ENCODE peak calls at places on chromosome 22, in eight cellular contexts. H is breast epithelium, I is spleen, Q is ovary, C is uterus, U is stomach, L is adrenal gland, M is transverse colon. R is an unnamed sample.

GRCh38 chr22:19174106-19175025 is 4.2 kb downstream of the SLC25A1 start:
- DNase-seq in H (peak; percentile 63), I (peak; percentile 90), Q (no peak), C (no peak), U (no peak), L (peak; percentile 85), M (no peak), R (peak; percentile 47)

GRCh38 chr22:24099661-24100060 is 81.6 kb upstream of the SUSD2 start:
- DNase-seq in H (no peak), I (peak; percentile 40), Q (no peak), C (no peak), U (peak; percentile 32), L (no peak), M (no peak), R (no peak)

GRCh38 chr22:23106906-23107367 is 34.9 kb downstream of the RSPH14 start:
- DNase-seq in H (no peak), I (no peak), Q (no peak), C (no peak), U (peak; percentile 93), L (no peak), M (no peak), R (peak; percentile 29)

GRCh38 chr22:23256986-23257888 is 76.9 kb downstream of the BCR start:
- DNase-seq in H (peak; percentile 46), I (no peak), Q (peak; percentile 72), C (peak; percentile 51), U (peak; percentile 61), L (peak; percentile 69), M (peak; percentile 64), R (peak; percentile 77)

GRCh38 chr22:29511126-29511854 is 31.3 kb downstream of the NEFH start:
- DNase-seq in H (no peak), I (peak; percentile 65), Q (no peak), C (no peak), U (no peak), L (no peak), M (no peak), R (no peak)

GRCh38 chr22:50547231-50547851 is 1.6 kb downstream of the KLHDC7B start:
- DNase-seq in H (no peak), I (peak; percentile 78), Q (no peak), C (no peak), U (no peak), L (no peak), M (no peak), R (no peak)

GRCh38 chr22:20672082-20672424 is 101.9 kb upstream of the SERPIND1 start:
- DNase-seq in H (no peak), I (no peak), Q (no peak), C (no peak), U (no peak), L (no peak), M (no peak), R (no peak)

GRCh38 chr22:27260087-27260730 is 541.3 kb downstream of the MN1 start:
- DNase-seq in H (no peak), I (no peak), Q (no peak), C (no peak), U (no peak), L (no peak), M (no peak), R (no peak)

GRCh38 chr22:35253946-35254345 is 3.3 kb upstream of the HMGXB4 start:
- DNase-seq in H (no peak), I (no peak), Q (no peak), C (no peak), U (no peak), L (no peak), M (no peak), R (no peak)

GRCh38 chr22:17552737-17553136 is 10.6 kb upstream of the SLC25A18 start:
- DNase-seq in H (no peak), I (peak; percentile 34), Q (no peak), C (no peak), U (no peak), L (no peak), M (no peak), R (no peak)

GRCh38 chr22:49244466-49245420 is 582.9 kb downstream of the BRD1 start:
- DNase-seq in H (peak; percentile 6), I (no peak), Q (no peak), C (no peak), U (no peak), L (no peak), M (no peak), R (no peak)

DNA sequence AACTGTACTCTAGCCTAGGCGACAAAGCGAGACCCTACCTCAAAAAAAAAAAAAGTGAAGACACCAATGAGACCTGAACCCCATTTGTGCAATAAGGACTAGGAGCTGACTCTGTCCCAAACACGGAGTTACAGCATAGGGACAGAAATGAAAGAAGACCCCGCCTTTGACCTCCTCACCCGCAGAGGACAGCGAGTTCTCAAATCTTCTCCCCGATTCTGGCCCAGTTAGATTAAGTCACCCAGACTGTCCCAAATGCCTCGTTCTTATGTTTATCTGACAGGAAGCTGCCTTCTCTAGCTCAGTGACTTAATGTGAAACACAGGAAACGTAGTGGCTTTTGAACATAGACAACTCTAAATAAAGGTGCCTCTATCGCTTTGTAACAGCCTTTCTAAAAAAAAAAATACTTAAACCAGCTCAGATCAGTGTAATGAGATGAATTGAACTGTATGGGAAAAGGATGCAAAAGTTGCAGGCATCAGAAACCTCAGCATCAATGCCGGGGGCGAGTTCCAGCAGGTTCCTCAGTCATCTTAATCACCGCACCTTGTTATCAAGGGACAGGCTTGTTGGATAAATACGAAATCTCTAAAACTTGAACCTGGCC is 10.6 kb downstream of the MYH9 start:
- DNase-seq in H (no peak), I (no peak), Q (no peak), C (no peak), U (no peak), L (no peak), M (no peak), R (no peak)
- H3K4me3 ChIP-seq in H (peak overlapping the region; percentile 19), I (no peak overlapping the region), Q (no peak overlapping the region), C (no peak overlapping the region), U (no peak overlapping the region), L (no peak overlapping the region), M (no peak overlapping the region), R (no peak overlapping the region)

GRCh38 chr22:42617155-42617983 is 2.7 kb upstream of the POLDIP3 start:
- DNase-seq in H (no peak), I (no peak), Q (no peak), C (no peak), U (no peak), L (no peak), M (no peak), R (no peak)
- TF ChIP-seq POLR2A in H (no peak), I (no peak), Q (no peak), C (no peak), U (no peak), L (no peak), M (no peak), R (no peak)

DNA sequence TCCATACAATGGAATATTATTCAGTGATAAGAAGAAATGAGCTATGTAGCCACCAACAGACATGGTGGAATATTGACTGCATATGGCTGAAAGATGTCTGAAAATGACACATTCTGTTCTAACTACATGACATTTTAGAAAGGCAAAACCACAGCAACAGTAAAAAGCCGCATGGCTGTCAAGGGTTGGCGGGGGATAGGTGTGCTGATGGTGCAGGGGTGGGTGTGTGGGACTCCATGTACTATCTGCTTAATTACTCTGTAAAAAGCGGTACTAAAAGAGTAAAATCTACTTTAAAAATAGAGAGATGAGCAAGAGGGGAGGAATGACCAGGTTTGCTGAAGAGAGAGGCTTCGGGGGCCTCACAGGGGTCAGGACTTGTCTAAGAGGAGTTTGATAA is 16.7 kb upstream of the YPEL1 start:
- DNase-seq in H (no peak), I (no peak), Q (no peak), C (no peak), U (no peak), L (no peak), M (no peak), R (no peak)
- H3K4me3 ChIP-seq in H (no peak overlapping the region), I (no peak overlapping the region), Q (no peak overlapping the region), C (no peak overlapping the region), U (no peak overlapping the region), L (no peak overlapping the region), M (no peak overlapping the region), R (no peak overlapping the region)

GRCh38 chr22:31343235-31344191 is 2.6 kb downstream of the PATZ1 start:
- DNase-seq in H (peak; percentile 87), I (peak; percentile 76), Q (peak; percentile 61), C (no peak), U (peak; percentile 93), L (no peak), M (peak; percentile 81), R (peak; percentile 36)
- TF ChIP-seq POLR2A in H (no peak), I (no peak), Q (no peak), C (no peak), U (no peak), L (no peak), M (no peak), R (no peak)

GRCh38 chr22:25453058-25453457 is 111.4 kb upstream of the GRK3 start:
- DNase-seq in H (no peak), I (peak; percentile 23), Q (no peak), C (no peak), U (no peak), L (no peak), M (no peak), R (no peak)

GRCh38 chr22:25453557-25453956 is 110.9 kb upstream of the GRK3 start:
- DNase-seq in H (no peak), I (peak; percentile 10), Q (no peak), C (no peak), U (no peak), L (no peak), M (no peak), R (no peak)

GRCh38 chr22:25449781-25450317 is 114.6 kb upstream of the GRK3 start:
- DNase-seq in H (no peak), I (no peak), Q (no peak), C (no peak), U (no peak), L (no peak), M (no peak), R (no peak)

GRCh38 chr22:25452116-25452700 is 112.3 kb upstream of the GRK3 start:
- DNase-seq in H (no peak), I (no peak), Q (no peak), C (no peak), U (no peak), L (no peak), M (no peak), R (no peak)

DNA sequence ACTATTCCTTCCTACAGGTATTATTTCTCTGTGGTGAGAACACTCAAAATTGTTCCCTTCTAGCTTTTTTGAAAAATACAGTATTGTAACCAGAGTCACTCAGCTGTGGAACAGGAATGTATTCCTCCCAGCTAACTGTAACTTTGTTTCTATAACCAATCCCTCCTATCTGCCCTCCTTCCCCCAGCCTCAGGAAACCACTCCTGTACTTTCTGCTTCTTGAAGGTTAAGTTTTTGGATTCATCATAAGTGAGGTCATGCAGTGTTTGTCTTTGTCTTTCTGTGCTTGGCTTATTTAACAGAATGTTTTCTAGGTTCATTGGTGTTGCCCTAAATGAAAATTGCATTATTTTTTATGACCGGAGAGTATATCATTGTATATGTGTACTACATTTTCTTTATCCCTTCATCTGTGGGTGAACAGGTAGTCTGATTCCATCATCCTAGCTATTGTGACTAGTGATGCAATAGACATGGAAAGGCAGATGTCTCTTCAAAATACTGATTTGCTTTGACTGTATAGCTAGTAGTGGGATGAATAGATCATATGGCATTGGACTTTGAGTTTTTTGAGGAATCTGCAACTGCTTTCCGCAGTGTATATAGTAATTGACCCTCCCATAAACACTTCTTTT is 112.9 kb upstream of the GRK3 start:
- DNase-seq in H (no peak), I (no peak), Q (no peak), C (no peak), U (no peak), L (no peak), M (no peak), R (no peak)
- H3K4me3 ChIP-seq in H (no peak overlapping the region), I (no peak overlapping the region), Q (no peak overlapping the region), C (no peak overlapping the region), U (no peak overlapping the region), L (no peak overlapping the region), M (no peak overlapping the region), R (no peak overlapping the region)

GRCh38 chr22:31080848-31081649 is at the start of gene SMTN:
- DNase-seq in H (peak; percentile 93), I (peak; percentile 97), Q (peak; percentile 97), C (peak; percentile 96), U (peak; percentile 96), L (peak; percentile 88), M (peak; percentile 97), R (peak; percentile 97)
- TF ChIP-seq POLR2A in H (peak; percentile 90), I (peak; percentile 75), Q (peak; percentile 95), C (peak; percentile 100), U (no peak), L (peak; percentile 81), M (peak; percentile 98), R (peak; percentile 99)